ENCODE peak calls at places on chromosomes 1 and 21, in six cellular contexts. Q is prostate gland, S is upper lobe of right lung, X is cardiac fibroblast, U is astrocyte of the cerebellum, P is left ventricle myocardium inferior. B is an unnamed sample.

GRCh38 chr1:201737350-201738060 is 91.5 kb upstream of the IPO9 start:
- DNase-seq in Q (no peak), S (no peak), X (peak; percentile 85), U (peak; percentile 96), P (peak; percentile 80), B (peak; percentile 58)

GRCh38 chr1:101259744-101260148 is 22.9 kb downstream of the S1PR1 start:
- DNase-seq in Q (no peak), S (no peak), X (peak; percentile 93), U (no peak), P (no peak), B (no peak)

GRCh38 chr1:94049791-94050190 is 71.2 kb downstream of the ABCA4 start:
- DNase-seq in Q (no peak), S (no peak), X (no peak), U (no peak), P (no peak), B (no peak)

GRCh38 chr1:244451951-244452795 is 464 bp upstream of the ADSS2 start:
- DNase-seq in Q (peak; percentile 99), S (peak; percentile 100), X (peak; percentile 99), U (peak; percentile 98), P (peak; percentile 99), B (peak; percentile 99)

GRCh38 chr1:19708558-19708957 is 43.9 kb downstream of the HTR6 start:
- DNase-seq in Q (no peak), S (no peak), X (no peak), U (no peak), P (no peak), B (no peak)

GRCh38 chr21:37565530-37566223 is 199.1 kb downstream of the DYRK1A start:
- DNase-seq in Q (no peak), S (no peak), X (peak; percentile 15), U (no peak), P (no peak), B (no peak)

GRCh38 chr1:24688621-24689195 is 45.6 kb downstream of the SRRM1 start:
- DNase-seq in Q (peak; percentile 54), S (peak; percentile 81), X (peak; percentile 76), U (peak; percentile 27), P (peak; percentile 70), B (peak; percentile 73)

GRCh38 chr1:236507022-236507700 is 16.6 kb upstream of the LGALS8 start:
- DNase-seq in Q (peak; percentile 25), S (no peak), X (peak; percentile 28), U (peak; percentile 9), P (no peak), B (no peak)

GRCh38 chr1:96360036-96360795 is 361.4 kb upstream of the PTBP2 start:
- DNase-seq in Q (no peak), S (no peak), X (peak; percentile 50), U (no peak), P (no peak), B (no peak)

GRCh38 chr21:43794311-43794710 is 4.9 kb downstream of the RRP1 start:
- DNase-seq in Q (no peak), S (no peak), X (no peak), U (no peak), P (no peak), B (no peak)

GRCh38 chr1:177705839-177706238 is 264.0 kb downstream of the SEC16B start:
- DNase-seq in Q (no peak), S (no peak), X (no peak), U (no peak), P (no peak), B (no peak)

GRCh38 chr1:109801791-109802135 is 38.0 kb upstream of the EPS8L3 start:
- DNase-seq in Q (no peak), S (no peak), X (no peak), U (no peak), P (no peak), B (no peak)

GRCh38 chr1:25619101-25619890 is 2.7 kb downstream of the MAN1C1 start:
- DNase-seq in Q (no peak), S (no peak), X (no peak), U (no peak), P (peak; percentile 50), B (peak; percentile 46)

GRCh38 chr1:153058154-153058553 is 842 bp upstream of the SPRR2A start:
- DNase-seq in Q (no peak), S (no peak), X (no peak), U (no peak), P (no peak), B (no peak)

GRCh38 chr1:7149080-7149838 is 364.0 kb downstream of the CAMTA1 start:
- DNase-seq in Q (no peak), S (peak; percentile 87), X (no peak), U (no peak), P (peak; percentile 78), B (no peak)

GRCh38 chr1:67880056-67880601 is 46.9 kb upstream of the GNG12 start:
- DNase-seq in Q (no peak), S (no peak), X (peak; percentile 74), U (peak; percentile 40), P (no peak), B (no peak)

GRCh38 chr1:108831225-108831624 is 25.7 kb downstream of the AKNAD1 start:
- DNase-seq in Q (no peak), S (no peak), X (peak; percentile 93), U (no peak), P (no peak), B (peak; percentile 58)

GRCh38 chr1:162822391-162823200 is 32.1 kb downstream of the HSD17B7 start:
- DNase-seq in Q (peak; percentile 8), S (no peak), X (no peak), U (no peak), P (no peak), B (no peak)
- H3K4me3 ChIP-seq in Q (peak overlapping the region; percentile 21), S (peak overlapping the region; percentile 23), X (peak overlapping the region; percentile 54), U (peak overlapping the region; percentile 51), P (peak overlapping the region; percentile 64), B (peak overlapping the region; percentile 24)

GRCh38 chr1:226133504-226134123 is 52.9 kb downstream of the ACBD3 start:
- DNase-seq in Q (no peak), S (no peak), X (no peak), U (no peak), P (no peak), B (peak; percentile 5)
- H3K4me3 ChIP-seq in Q (peak overlapping the region; percentile 4), S (no peak overlapping the region), X (no peak overlapping the region), U (no peak overlapping the region), P (no peak overlapping the region), B (no peak overlapping the region)

GRCh38 chr1:9294910-9295636 is 2.4 kb downstream of the SPSB1 start:
- DNase-seq in Q (no peak), S (no peak), X (peak; percentile 73), U (no peak), P (peak; percentile 47), B (no peak)

GRCh38 chr1:9295884-9296283 is 3.2 kb downstream of the SPSB1 start:
- DNase-seq in Q (no peak), S (no peak), X (no peak), U (no peak), P (no peak), B (no peak)

GRCh38 chr1:9293241-9293511 is 482 bp downstream of the SPSB1 start:
- DNase-seq in Q (no peak), S (no peak), X (no peak), U (no peak), P (no peak), B (no peak)

GRCh38 chr1:9293512-9294439 is 1.1 kb downstream of the SPSB1 start:
- DNase-seq in Q (no peak), S (peak; percentile 81), X (no peak), U (no peak), P (peak; percentile 37), B (no peak)

GRCh38 chr1:9294440-9294773 is 1.7 kb downstream of the SPSB1 start:
- DNase-seq in Q (no peak), S (no peak), X (peak; percentile 91), U (peak; percentile 53), P (no peak), B (peak; percentile 52)
- H3K4me3 ChIP-seq in Q (peak overlapping the region; percentile 81), S (peak overlapping the region; percentile 87), X (peak overlapping the region; percentile 99), U (peak overlapping the region; percentile 87), P (peak overlapping the region; percentile 96), B (peak overlapping the region; percentile 94)

DNA sequence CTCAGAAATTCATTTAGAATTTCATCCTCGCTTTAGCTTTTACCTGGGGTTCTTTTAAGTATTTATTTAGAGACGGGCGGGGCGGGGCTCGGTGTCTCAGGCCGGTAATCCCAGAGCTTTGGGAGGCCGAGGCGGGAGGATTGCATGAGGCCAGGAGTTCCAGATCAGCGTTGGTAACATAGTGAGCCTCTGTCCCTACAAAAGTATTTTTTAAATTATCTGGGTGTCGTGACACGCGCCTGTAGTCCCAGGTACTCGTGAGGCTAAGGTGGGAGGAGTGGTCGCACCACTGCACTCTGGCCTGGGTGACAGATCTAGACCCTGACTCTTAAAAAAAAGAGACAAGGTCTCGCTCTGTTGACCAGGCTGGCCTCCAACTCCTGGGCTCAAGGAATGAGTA is 942 bp upstream of the RSBN1 start:
- DNase-seq in Q (no peak), S (no peak), X (no peak), U (no peak), P (no peak), B (no peak)
- H3K4me3 ChIP-seq in Q (no peak overlapping the region), S (no peak overlapping the region), X (no peak overlapping the region), U (no peak overlapping the region), P (peak overlapping the region; percentile 94), B (no peak overlapping the region)

GRCh38 chr1:2290171-2290578 is 62.1 kb downstream of the SKI start:
- DNase-seq in Q (no peak), S (no peak), X (no peak), U (no peak), P (no peak), B (no peak)
- H3K4me3 ChIP-seq in Q (no peak overlapping the region), S (peak overlapping the region; percentile 19), X (no peak overlapping the region), U (no peak overlapping the region), P (peak overlapping the region; percentile 50), B (peak overlapping the region; percentile 15)

GRCh38 chr1:1841575-1841991 is 49.3 kb downstream of the GNB1 start:
- DNase-seq in Q (no peak), S (no peak), X (peak; percentile 34), U (no peak), P (no peak), B (no peak)
- H3K4me3 ChIP-seq in Q (no peak overlapping the region), S (no peak overlapping the region), X (no peak overlapping the region), U (no peak overlapping the region), P (peak overlapping the region; percentile 19), B (no peak overlapping the region)